ENCODE peak calls at places on chromosomes 13 and 19, in seven cellular contexts. One of them, this sample, is unnamed.

GRCh38 chr19:56969726-56970125 is 129.2 kb upstream of the PEG3 start:
- DNase-seq in activated CD8-positive, alpha-beta memory T cell treated with anti-CD3 and anti-CD28 coated beads for 24 hours: no peak
- DNase-seq in IMR-90: no peak
- DNase-seq in hippocampal formation: no peak
- DNase-seq in CD8-positive, alpha-beta T cell: no peak
- DNase-seq in hepatocyte: no peak
- DNase-seq in OCI-LY7: no peak
- DNase-seq in this sample: no peak

GRCh38 chr19:13078897-13079541 is 23.6 kb downstream of the LYL1 start:
- DNase-seq in OCI-LY7: no peak
- DNase-seq in hippocampal formation: no peak
- DNase-seq in activated CD8-positive, alpha-beta memory T cell treated with anti-CD3 and anti-CD28 coated beads for 24 hours: no peak
- DNase-seq in CD8-positive, alpha-beta T cell: no peak
- DNase-seq in IMR-90: no peak
- DNase-seq in hepatocyte: no peak
- DNase-seq in this sample: peak

GRCh38 chr13:24215732-24216131 is 55.2 kb downstream of the SPATA13 start:
- DNase-seq in IMR-90: peak
- DNase-seq in hepatocyte: no peak
- DNase-seq in CD8-positive, alpha-beta T cell: no peak
- DNase-seq in hippocampal formation: peak
- DNase-seq in activated CD8-positive, alpha-beta memory T cell treated with anti-CD3 and anti-CD28 coated beads for 24 hours: no peak
- DNase-seq in OCI-LY7: no peak
- DNase-seq in this sample: peak

GRCh38 chr13:69633044-69633443 is 474.6 kb upstream of the ATXN8OS start:
- DNase-seq in activated CD8-positive, alpha-beta memory T cell treated with anti-CD3 and anti-CD28 coated beads for 24 hours: no peak
- DNase-seq in hippocampal formation: no peak
- DNase-seq in IMR-90: no peak
- DNase-seq in hepatocyte: no peak
- DNase-seq in OCI-LY7: no peak
- DNase-seq in CD8-positive, alpha-beta T cell: no peak
- DNase-seq in this sample: no peak

GRCh38 chr13:59099182-59099950 is 1064.4 kb downstream of the DIAPH3 start:
- DNase-seq in CD8-positive, alpha-beta T cell: no peak
- DNase-seq in hippocampal formation: no peak
- DNase-seq in OCI-LY7: no peak
- DNase-seq in IMR-90: peak
- DNase-seq in activated CD8-positive, alpha-beta memory T cell treated with anti-CD3 and anti-CD28 coated beads for 24 hours: no peak
- DNase-seq in hepatocyte: no peak
- DNase-seq in this sample: no peak

GRCh38 chr19:3420909-3421619 is 54.7 kb downstream of the NFIC start:
- DNase-seq in IMR-90: no peak
- DNase-seq in hippocampal formation: peak
- DNase-seq in activated CD8-positive, alpha-beta memory T cell treated with anti-CD3 and anti-CD28 coated beads for 24 hours: no peak
- DNase-seq in OCI-LY7: no peak
- DNase-seq in hepatocyte: no peak
- DNase-seq in CD8-positive, alpha-beta T cell: no peak
- DNase-seq in this sample: no peak

GRCh38 chr13:74021507-74021906 is 112.7 kb downstream of the KLF12 start:
- DNase-seq in IMR-90: no peak
- DNase-seq in hippocampal formation: no peak
- DNase-seq in hepatocyte: peak
- DNase-seq in CD8-positive, alpha-beta T cell: no peak
- DNase-seq in activated CD8-positive, alpha-beta memory T cell treated with anti-CD3 and anti-CD28 coated beads for 24 hours: no peak
- DNase-seq in OCI-LY7: no peak
- DNase-seq in this sample: no peak

GRCh38 chr13:97341135-97341534 is 92.8 kb upstream of the RAP2A start:
- DNase-seq in OCI-LY7: no peak
- DNase-seq in activated CD8-positive, alpha-beta memory T cell treated with anti-CD3 and anti-CD28 coated beads for 24 hours: no peak
- DNase-seq in CD8-positive, alpha-beta T cell: no peak
- DNase-seq in hippocampal formation: no peak
- DNase-seq in IMR-90: no peak
- DNase-seq in hepatocyte: no peak
- DNase-seq in this sample: no peak

GRCh38 chr13:83907196-83907989 is 25.1 kb upstream of the SLITRK1 start:
- DNase-seq in OCI-LY7: no peak
- DNase-seq in IMR-90: no peak
- DNase-seq in hepatocyte: no peak
- DNase-seq in hippocampal formation: no peak
- DNase-seq in CD8-positive, alpha-beta T cell: no peak
- DNase-seq in activated CD8-positive, alpha-beta memory T cell treated with anti-CD3 and anti-CD28 coated beads for 24 hours: no peak
- DNase-seq in this sample: no peak